ENCODE peak calls at places on chromosome 17, in eight cellular contexts. I, S, B, X, F, D, U and N are unnamed samples.

GRCh38 chr17:60901806-60902205 is 224.2 kb downstream of the BCAS3 start:
- DNase-seq in I (no peak), S (peak; percentile 58), B (no peak), X (no peak), F (peak; percentile 81), D (no peak), U (no peak), N (no peak)

GRCh38 chr17:83014297-83014696 is 65.1 kb upstream of the METRNL start:
- DNase-seq in I (no peak), S (no peak), B (no peak), X (no peak), F (no peak), D (no peak), U (no peak), N (no peak)

GRCh38 chr17:37438141-37438540 is 31.5 kb downstream of the TADA2A start:
- DNase-seq in I (no peak), S (no peak), B (no peak), X (no peak), F (no peak), D (no peak), U (no peak), N (no peak)

GRCh38 chr17:50967795-50968194 is 101.6 kb upstream of the TOB1 start:
- DNase-seq in I (no peak), S (peak; percentile 70), B (no peak), X (no peak), F (peak; percentile 16), D (no peak), U (no peak), N (no peak)

GRCh38 chr17:41982026-41982989 is 15.7 kb downstream of the CNP start:
- DNase-seq in I (no peak), S (peak; percentile 31), B (no peak), X (no peak), F (peak; percentile 53), D (peak; percentile 61), U (no peak), N (no peak)

GRCh38 chr17:68155692-68156091 is 92.2 kb upstream of the AMZ2 start:
- DNase-seq in I (no peak), S (no peak), B (no peak), X (no peak), F (no peak), D (no peak), U (no peak), N (no peak)

GRCh38 chr17:80882926-80883685 is 108.5 kb upstream of the CHMP6 start:
- DNase-seq in I (peak; percentile 57), S (no peak), B (no peak), X (no peak), F (no peak), D (no peak), U (no peak), N (no peak)

GRCh38 chr17:78538033-78538776 is 39.0 kb downstream of the DNAH17 start:
- DNase-seq in I (peak; percentile 35), S (peak; percentile 38), B (no peak), X (no peak), F (no peak), D (no peak), U (no peak), N (no peak)

GRCh38 chr17:17509601-17510425 is 13.6 kb upstream of the RASD1 start:
- DNase-seq in I (peak; percentile 61), S (no peak), B (no peak), X (no peak), F (no peak), D (no peak), U (no peak), N (no peak)

GRCh38 chr17:72071330-72071729 is 49.5 kb upstream of the SOX9 start:
- DNase-seq in I (no peak), S (no peak), B (no peak), X (no peak), F (no peak), D (no peak), U (no peak), N (no peak)

GRCh38 chr17:48445248-48445620 is 15.2 kb upstream of the SKAP1 start:
- DNase-seq in I (no peak), S (no peak), B (no peak), X (no peak), F (no peak), D (no peak), U (no peak), N (no peak)

GRCh38 chr17:82235775-82236141 is 6.9 kb downstream of the SLC16A3 start:
- DNase-seq in I (no peak), S (no peak), B (no peak), X (no peak), F (no peak), D (no peak), U (peak; percentile 13), N (no peak)

GRCh38 chr17:2122641-2123302 is 67.9 kb downstream of the HIC1 start:
- DNase-seq in I (peak; percentile 88), S (peak; percentile 89), B (no peak), X (peak; percentile 34), F (peak; percentile 87), D (peak; percentile 58), U (no peak), N (no peak)
- H3K27me3 ChIP-seq in I (no peaks in the 10 kb centered on the region), S (no peaks in the 10 kb centered on the region), B (no peaks in the 10 kb centered on the region), X (no peaks in the 10 kb centered on the region), F (no peaks in the 10 kb centered on the region), D (no peaks in the 10 kb centered on the region), U (no peaks in the 10 kb centered on the region), N (no peaks in the 10 kb centered on the region)

GRCh38 chr17:45292696-45293412 is 24.0 kb downstream of the MAP3K14 start:
- DNase-seq in I (peak; percentile 55), S (no peak), B (no peak), X (no peak), F (no peak), D (peak; percentile 73), U (peak; percentile 55), N (no peak)

GRCh38 chr17:45296003-45296832 is 20.6 kb downstream of the MAP3K14 start:
- DNase-seq in I (peak; percentile 73), S (peak; percentile 49), B (no peak), X (no peak), F (peak; percentile 62), D (no peak), U (no peak), N (no peak)

GRCh38 chr17:45296833-45297124 is 20.0 kb downstream of the MAP3K14 start:
- DNase-seq in I (no peak), S (no peak), B (no peak), X (no peak), F (no peak), D (no peak), U (no peak), N (no peak)

GRCh38 chr17:45293413-45294211 is 23.2 kb downstream of the MAP3K14 start:
- DNase-seq in I (peak; percentile 92), S (peak; percentile 90), B (peak; percentile 82), X (peak; percentile 78), F (peak; percentile 91), D (peak; percentile 98), U (peak; percentile 78), N (peak; percentile 70)

GRCh38 chr17:45294506-45294905 is 22.3 kb downstream of the MAP3K14 start:
- DNase-seq in I (peak; percentile 49), S (peak; percentile 93), B (no peak), X (peak; percentile 80), F (peak; percentile 88), D (peak; percentile 75), U (peak; percentile 74), N (no peak)
- H3K27ac ChIP-seq in I (peak overlapping the region; percentile 10), S (peak overlapping the region; percentile 74), B (peak overlapping the region; percentile 89), X (peak overlapping the region; percentile 65), F (peak overlapping the region; percentile 35), D (peak overlapping the region; percentile 80), U (peak overlapping the region; percentile 75), N (no peak overlapping the region)

GRCh38 chr17:45703806-45704205 is 80.3 kb upstream of the CRHR1 start:
- DNase-seq in I (no peak), S (no peak), B (no peak), X (no peak), F (no peak), D (no peak), U (no peak), N (no peak)

GRCh38 chr17:45704251-45704650 is 79.9 kb upstream of the CRHR1 start:
- DNase-seq in I (no peak), S (no peak), B (no peak), X (no peak), F (no peak), D (no peak), U (no peak), N (no peak)

GRCh38 chr17:45705123-45706009 is 78.8 kb upstream of the CRHR1 start:
- DNase-seq in I (no peak), S (no peak), B (no peak), X (no peak), F (peak; percentile 42), D (no peak), U (no peak), N (no peak)

GRCh38 chr17:45703348-45703747 is 80.8 kb upstream of the CRHR1 start:
- DNase-seq in I (no peak), S (no peak), B (no peak), X (no peak), F (no peak), D (no peak), U (no peak), N (peak; percentile 77)

GRCh38 chr17:45706033-45706432 is 78.1 kb upstream of the CRHR1 start:
- DNase-seq in I (no peak), S (no peak), B (no peak), X (no peak), F (no peak), D (no peak), U (no peak), N (no peak)
- H3K27me3 ChIP-seq in I (no peaks in the 10 kb centered on the region), S (peaks cover 3% of the 10 kb centered on the region), B (no peaks in the 10 kb centered on the region), X (no peaks in the 10 kb centered on the region), F (peaks cover 15% of the 10 kb centered on the region), D (no peaks in the 10 kb centered on the region), U (no peaks in the 10 kb centered on the region), N (no peaks in the 10 kb centered on the region)

GRCh38 chr17:29929006-29929543 is 953 bp downstream of the SSH2 start:
- DNase-seq in I (no peak), S (peak; percentile 46), B (no peak), X (peak; percentile 43), F (no peak), D (peak; percentile 28), U (peak; percentile 28), N (peak; percentile 32)

GRCh38 chr17:29929544-29930398 is at the start of gene SSH2:
- DNase-seq in I (peak; percentile 96), S (peak; percentile 88), B (peak; percentile 44), X (peak; percentile 93), F (peak; percentile 73), D (peak; percentile 86), U (peak; percentile 85), N (peak; percentile 93)

GRCh38 chr17:29933379-29933778 is 3.4 kb upstream of the SSH2 start:
- DNase-seq in I (no peak), S (peak; percentile 66), B (no peak), X (no peak), F (peak; percentile 43), D (no peak), U (no peak), N (peak; percentile 19)

GRCh38 chr17:29931253-29931932 is 1.4 kb upstream of the SSH2 start:
- DNase-seq in I (no peak), S (peak; percentile 86), B (no peak), X (peak; percentile 69), F (peak; percentile 78), D (peak; percentile 72), U (peak; percentile 52), N (peak; percentile 75)

GRCh38 chr17:29930399-29931010 is 477 bp upstream of the SSH2 start:
- DNase-seq in I (no peak), S (no peak), B (no peak), X (no peak), F (peak; percentile 41), D (no peak), U (no peak), N (no peak)
- H3K27ac ChIP-seq in I (no peak overlapping the region), S (peak overlapping the region; percentile 89), B (peak overlapping the region; percentile 72), X (peak overlapping the region; percentile 96), F (peak overlapping the region; percentile 67), D (peak overlapping the region; percentile 69), U (peak overlapping the region; percentile 91), N (peak overlapping the region; percentile 93)